ENCODE peak calls at places on chromosome 10, in eight cellular contexts. A is BE2C; G is choroid plexus epithelial cell; H is IMR-90; Q is SK-N-SH; E is CD8-positive, alpha-beta T cell; J is PC-9; Z is colonic mucosa. O is an unnamed sample.

GRCh38 chr10:58651742-58652141 is 139.1 kb downstream of the BICC1 start:
- DNase-seq in J (no peak), Z (no peak), A (no peak), H (no peak), E (no peak), G (no peak), Q (no peak), O (no peak)

GRCh38 chr10:97765201-97765600 is 6.6 kb downstream of the SFRP5 start:
- DNase-seq in Q (no peak), J (no peak), G (no peak), Z (peak), H (no peak), E (no peak), A (no peak), O (no peak)

GRCh38 chr10:3740157-3740871 is 44.7 kb downstream of the KLF6 start:
- DNase-seq in E (no peak), H (peak), Z (no peak), A (no peak), J (peak), Q (no peak), G (peak), O (peak)

GRCh38 chr10:1557081-1557480 is 180.2 kb downstream of the ADARB2 start:
- DNase-seq in Q (no peak), G (no peak), E (no peak), A (no peak), Z (no peak), H (no peak), J (no peak), O (no peak)

GRCh38 chr10:95268438-95268837 is 22.4 kb downstream of the PDLIM1 start:
- DNase-seq in H (peak), J (no peak), Q (peak), A (no peak), Z (peak), E (no peak), G (peak), O (peak)

GRCh38 chr10:13256627-13257026 is 22.5 kb upstream of the UCMA start:
- DNase-seq in Z (no peak), E (no peak), H (no peak), Q (no peak), G (no peak), A (no peak), J (no peak), O (no peak)

GRCh38 chr10:75395955-75396860 is 5.4 kb downstream of the ZNF503 start:
- DNase-seq in Q (no peak), Z (peak), J (peak), H (no peak), E (no peak), A (no peak), G (no peak), O (no peak)

GRCh38 chr10:3661271-3661670 is 123.7 kb downstream of the KLF6 start:
- DNase-seq in A (no peak), Q (no peak), Z (no peak), E (no peak), H (no peak), J (no peak), G (no peak), O (no peak)

GRCh38 chr10:101135151-101136006 is 4.3 kb downstream of the TLX1 start:
- DNase-seq in A (no peak), E (no peak), Q (peak), H (no peak), J (no peak), G (no peak), Z (no peak), O (no peak)

GRCh38 chr10:1217237-1217587 is 161.0 kb downstream of the WDR37 start:
- DNase-seq in H (no peak), J (no peak), E (peak), G (no peak), Q (no peak), Z (no peak), A (no peak), O (no peak)

GRCh38 chr10:110794808-110795207 is 76.9 kb upstream of the PDCD4 start:
- DNase-seq in Z (no peak), J (no peak), H (no peak), G (no peak), Q (no peak), E (no peak), A (peak), O (no peak)

GRCh38 chr10:60188548-60188947 is 201.1 kb downstream of the ANK3 start:
- DNase-seq in Z (no peak), A (no peak), G (no peak), J (no peak), E (no peak), H (no peak), Q (no peak), O (no peak)

GRCh38 chr10:44971419-44971818 is 7.2 kb downstream of the DEPP1 start:
- DNase-seq in E (no peak), A (no peak), G (no peak), J (no peak), H (no peak), Z (no peak), Q (no peak), O (no peak)

GRCh38 chr10:71262027-71262426 is 49.7 kb downstream of the UNC5B start:
- DNase-seq in Q (no peak), H (no peak), Z (no peak), E (no peak), A (no peak), J (no peak), G (no peak), O (no peak)

GRCh38 chr10:93039721-93040120 is 20.9 kb upstream of the CYP26C1 start:
- DNase-seq in E (no peak), Q (no peak), G (peak), A (no peak), H (peak), J (no peak), Z (no peak), O (peak)

GRCh38 chr10:86673827-86674581 is 5.7 kb downstream of the LDB3 start:
- DNase-seq in G (no peak), Q (peak), J (no peak), H (no peak), E (no peak), A (peak), Z (no peak), O (no peak)

GRCh38 chr10:79446451-79447020 is 1.1 kb upstream of the ZCCHC24 start:
- DNase-seq in A (peak), J (no peak), G (no peak), E (peak), Q (peak), H (no peak), Z (peak), O (no peak)

DNA sequence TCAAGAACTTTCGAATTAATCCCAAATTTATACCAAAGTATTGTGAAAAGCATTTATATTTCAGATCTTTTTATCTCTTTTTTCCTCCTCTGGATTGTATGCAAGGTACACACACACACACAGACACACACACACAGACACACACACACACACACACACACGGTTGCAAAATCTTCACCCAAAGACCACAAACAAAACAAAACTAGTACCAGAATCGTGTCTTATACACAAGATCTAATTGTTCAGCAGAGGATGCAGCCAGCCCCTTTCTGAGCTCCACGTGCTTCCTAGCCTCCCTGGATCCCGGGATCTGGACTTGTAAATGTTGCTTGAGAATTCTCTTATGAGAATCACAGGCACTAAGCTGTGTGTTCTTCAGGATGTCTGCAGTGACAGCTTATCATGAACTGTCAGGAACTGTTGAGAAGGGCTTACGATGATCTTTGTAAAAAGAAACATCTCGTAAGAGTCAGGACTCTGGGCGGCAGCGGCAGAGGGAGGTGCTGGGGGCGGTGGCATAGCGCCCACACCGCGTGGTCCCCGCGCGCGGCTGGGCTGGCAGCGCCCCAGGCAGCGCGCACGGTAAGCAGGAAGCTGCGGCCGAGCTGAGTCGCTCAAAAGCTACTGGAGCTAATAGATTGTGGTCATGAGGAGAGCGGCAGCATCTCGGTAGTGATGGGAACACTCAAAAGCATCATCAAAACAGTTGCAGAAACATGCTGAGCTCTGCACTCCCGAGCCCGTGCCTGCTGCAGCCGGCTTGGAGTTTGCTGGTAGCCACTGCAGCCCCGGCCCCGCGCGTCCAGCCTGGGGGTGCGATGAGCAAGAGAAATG is 277.6 kb downstream of the GATA3 start:
- DNase-seq in A (peak), H (peak), Q (peak), J (peak), E (peak), G (peak), Z (peak), O (peak)
- H3K4me3 ChIP-seq in A (peak), H (peak), Q (peak), J (peak), E (peak), G (no peak), Z (no peak), O (peak)

GRCh38 chr10:102652170-102652926 is 8.1 kb downstream of the TRIM8 start:
- DNase-seq in E (no peak), Z (no peak), A (no peak), H (no peak), J (no peak), G (no peak), Q (no peak), O (no peak)
- TF ChIP-seq CTCF in E (no peak), Z (no peak), A (no peak), H (no peak), J (no peak), G (no peak), Q (no peak), O (no peak)

DNA sequence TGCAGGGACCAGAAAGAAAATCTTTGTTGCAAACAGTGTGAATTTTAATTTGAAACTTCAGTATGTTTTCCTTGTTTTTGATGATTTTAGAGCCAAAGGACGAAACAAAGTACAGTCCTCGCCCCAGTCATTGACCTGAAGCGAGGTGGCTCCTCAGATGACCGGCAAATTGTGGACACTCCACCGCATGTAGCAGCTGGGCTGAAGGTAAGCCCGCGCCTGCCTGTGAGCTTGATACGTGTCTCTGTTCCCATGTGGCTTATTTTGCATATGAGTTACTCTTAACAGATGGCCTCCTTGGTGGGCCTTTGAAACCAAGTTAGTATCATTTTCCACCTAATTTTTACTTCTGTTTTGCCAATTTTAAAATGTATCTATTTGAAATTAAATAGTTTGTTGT is 12.3 kb downstream of the RBM17 start:
- DNase-seq in A (no peak), H (no peak), J (no peak), Z (no peak), E (no peak), G (no peak), Q (no peak), O (no peak)
- H3K4me3 ChIP-seq in A (no peak), H (no peak), J (no peak), Z (no peak), E (no peak), G (no peak), Q (no peak), O (no peak)

GRCh38 chr10:132939957-132940790 is 2.2 kb downstream of the CFAP46 start:
- DNase-seq in Q (peak), J (no peak), Z (peak), E (no peak), H (peak), A (peak), G (peak), O (peak)
- TF ChIP-seq CTCF in Q (peak), J (peak), Z (peak), E (no peak), H (peak), A (peak), G (peak), O (peak)

DNA sequence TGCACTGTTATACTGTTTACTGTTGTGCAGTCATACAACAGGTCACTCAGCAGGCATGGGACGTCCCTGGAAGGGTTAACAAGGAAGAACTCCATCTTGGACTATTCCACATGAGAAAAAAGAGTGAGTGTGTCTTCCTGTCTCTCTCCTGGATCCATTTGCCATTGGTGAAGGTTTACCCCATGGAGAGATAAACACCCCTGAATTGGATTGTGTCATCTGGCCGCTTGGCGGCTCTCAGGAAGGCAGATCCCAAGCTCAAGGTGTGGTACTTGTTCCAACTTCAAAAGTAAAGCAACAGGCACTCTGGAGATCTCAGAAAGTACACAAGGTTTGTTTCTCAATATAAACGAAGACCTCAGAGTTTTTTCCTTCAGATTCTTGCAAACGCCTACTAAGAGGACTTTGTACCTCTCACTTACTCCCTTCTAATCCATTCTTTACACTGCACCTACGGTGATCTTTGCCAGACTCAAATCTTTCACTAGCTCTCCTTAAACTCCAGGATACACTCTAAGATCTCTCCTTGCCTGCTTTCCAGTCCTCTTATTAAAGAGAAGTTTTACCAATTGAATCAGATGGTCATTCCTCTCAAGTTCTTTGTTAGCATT is 116.7 kb downstream of the REEP3 start:
- DNase-seq in A (no peak), Q (no peak), J (no peak), E (no peak), G (no peak), Z (no peak), H (no peak), O (no peak)
- H3K4me3 ChIP-seq in A (no peak), Q (no peak), J (no peak), E (no peak), G (no peak), Z (no peak), H (no peak), O (no peak)

GRCh38 chr10:132394936-132395703 is 1.9 kb upstream of the PWWP2B start:
- DNase-seq in A (no peak), Z (no peak), E (no peak), J (no peak), Q (no peak), H (no peak), G (no peak), O (no peak)

GRCh38 chr10:132395704-132396494 is 1.1 kb upstream of the PWWP2B start:
- DNase-seq in J (no peak), Q (peak), Z (peak), E (peak), A (peak), H (no peak), G (peak), O (peak)

GRCh38 chr10:132397036-132397541 is at the start of gene PWWP2B:
- DNase-seq in H (peak), E (peak), Z (no peak), Q (peak), G (no peak), J (no peak), A (peak), O (peak)

GRCh38 chr10:132397671-132398565 is 918 bp downstream of the PWWP2B start:
- DNase-seq in A (peak), Z (peak), G (peak), J (peak), H (peak), Q (peak), E (no peak), O (peak)

GRCh38 chr10:132396495-132397035 is 435 bp upstream of the PWWP2B start:
- DNase-seq in A (peak), Z (no peak), H (peak), E (peak), Q (peak), G (peak), J (no peak), O (peak)
- TF ChIP-seq CTCF in A (no peak), Z (no peak), H (peak), E (peak), Q (peak), G (no peak), J (no peak), O (peak)

GRCh38 chr10:6128087-6128486 is 39.3 kb downstream of the RBM17 start:
- DNase-seq in H (no peak), J (no peak), E (no peak), G (no peak), Z (no peak), Q (no peak), A (no peak), O (no peak)

GRCh38 chr10:6124666-6125065 is 35.8 kb downstream of the RBM17 start:
- DNase-seq in Z (peak), G (no peak), Q (no peak), H (no peak), E (no peak), A (no peak), J (no peak), O (peak)

GRCh38 chr10:6130851-6131470 is 42.1 kb downstream of the RBM17 start:
- DNase-seq in J (no peak), Z (no peak), E (no peak), A (no peak), H (no peak), G (no peak), Q (peak), O (no peak)

GRCh38 chr10:6133331-6134098 is 44.7 kb downstream of the RBM17 start:
- DNase-seq in G (no peak), J (no peak), E (no peak), A (no peak), H (no peak), Q (peak), Z (no peak), O (no peak)

DNA sequence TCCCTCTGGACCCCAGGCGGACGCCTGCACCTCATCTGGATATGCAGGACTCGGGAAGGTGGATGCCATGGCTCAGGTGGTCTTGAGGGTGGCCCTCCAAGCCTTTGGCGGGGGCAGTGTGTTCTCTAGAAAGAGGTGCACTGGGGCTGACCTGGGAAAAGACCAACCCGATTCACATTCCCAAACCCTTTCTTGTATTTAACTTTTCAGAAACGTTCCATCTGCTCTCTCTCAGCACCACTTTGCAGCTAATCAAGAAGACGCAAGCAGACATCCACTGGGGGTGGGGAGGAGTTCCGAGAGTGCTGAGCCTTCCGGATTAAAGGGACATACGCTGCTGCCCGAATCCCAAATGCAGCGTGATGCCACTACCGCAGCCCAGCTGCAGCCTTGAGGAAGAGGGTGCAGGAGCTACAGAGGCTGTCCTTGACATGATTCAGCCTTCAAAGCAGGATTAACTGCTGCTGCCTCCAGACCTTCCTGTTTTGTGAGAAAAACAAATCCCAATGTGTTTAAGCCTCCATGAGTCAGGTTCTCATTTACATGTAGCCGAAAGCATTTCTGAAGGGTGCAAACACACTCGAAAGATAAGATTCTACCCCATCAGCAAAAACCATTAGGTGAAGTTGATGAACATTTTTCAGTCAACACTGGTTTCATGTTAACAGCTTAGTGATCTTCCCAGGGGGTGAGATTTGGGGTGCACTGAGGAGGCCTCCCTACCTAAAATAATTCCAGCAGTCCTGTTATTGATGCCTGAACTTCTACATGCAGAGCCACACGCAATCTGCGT is 40.0 kb downstream of the RBM17 start:
- DNase-seq in G (peak), H (peak), E (no peak), Z (no peak), A (no peak), Q (peak), J (peak), O (peak)
- H3K4me3 ChIP-seq in G (peak), H (peak), E (no peak), Z (no peak), A (no peak), Q (no peak), J (no peak), O (peak)

GRCh38 chr10:133239990-133240389 is 2.3 kb downstream of the VENTX start:
- DNase-seq in J (no peak), A (no peak), Z (no peak), Q (no peak), G (no peak), E (no peak), H (no peak), O (no peak)
- TF ChIP-seq CTCF in J (no peak), A (no peak), Z (no peak), Q (no peak), G (no peak), E (no peak), H (no peak), O (no peak)

DNA sequence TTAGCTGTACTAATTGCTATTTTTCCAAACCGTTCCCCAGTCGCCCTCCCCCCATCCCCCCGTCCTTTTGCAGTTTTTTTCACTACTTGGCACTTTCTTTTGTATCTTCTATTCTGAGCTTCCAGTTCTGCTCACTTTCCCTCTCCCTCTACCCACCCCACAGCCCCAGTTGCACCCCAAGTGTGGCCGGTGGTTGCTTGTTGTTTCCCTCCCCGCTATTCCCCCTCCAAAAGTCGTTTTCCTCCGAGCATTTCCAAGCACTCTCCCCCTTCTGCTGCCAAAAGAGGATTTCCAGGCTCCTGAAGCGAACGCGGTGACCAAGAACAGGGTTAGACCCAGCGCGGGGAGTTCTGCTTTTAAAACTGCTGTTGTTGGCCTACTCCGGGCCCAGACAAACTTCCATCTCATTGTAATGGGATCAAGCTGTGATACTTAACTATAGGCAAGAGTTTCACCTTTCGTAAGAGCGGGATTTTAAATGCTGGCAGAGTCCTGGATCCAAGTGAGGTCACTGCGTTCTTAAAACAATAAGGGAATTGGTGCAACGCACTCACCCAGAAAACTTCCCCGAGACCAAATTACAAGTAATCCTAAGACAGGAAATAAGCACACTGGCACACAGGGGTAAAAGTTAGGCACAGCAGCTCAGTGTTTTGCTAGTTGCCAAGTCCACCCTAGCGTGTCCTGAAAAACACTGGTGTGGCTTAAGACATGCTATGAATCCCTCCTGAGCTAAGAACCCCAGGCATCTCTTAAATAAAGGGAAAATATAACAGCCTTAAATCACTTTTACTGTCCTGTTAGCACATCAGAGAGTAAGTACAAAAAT is 1.5 kb upstream of the RGS10 start:
- DNase-seq in H (no peak), Z (peak), Q (no peak), J (no peak), E (peak), G (peak), A (no peak), O (peak)
- H3K4me3 ChIP-seq in H (no peak), Z (peak), Q (peak), J (peak), E (no peak), G (no peak), A (peak), O (peak)